ENCODE peak calls at places on chromosomes 7 and 10, in six cellular contexts. O is OCI-LY7, D is heart left ventricle, G is aorta, R is transverse colon, E is body of pancreas. K is an unnamed sample.

GRCh38 chr10:78582540-78582939 is 486.2 kb upstream of the ZMIZ1 start:
- DNase-seq in O (no peak), R (no peak), D (no peak), G (no peak), E (no peak), K (no peak)

GRCh38 chr7:144378651-144379050 is 23.4 kb downstream of the ARHGEF5 start:
- DNase-seq in E (no peak), R (no peak), O (no peak), D (no peak), G (no peak), K (no peak)

GRCh38 chr7:139699640-139700504 is 77.9 kb downstream of the HIPK2 start:
- DNase-seq in G (no peak), R (no peak), E (no peak), O (no peak), D (no peak), K (no peak)

GRCh38 chr10:44703241-44704155 is 207.6 kb upstream of the TMEM72 start:
- DNase-seq in R (no peak), O (no peak), E (no peak), G (no peak), D (no peak), K (no peak)

GRCh38 chr7:80630611-80631010 is 7.8 kb upstream of the CD36 start:
- DNase-seq in O (no peak), E (no peak), R (no peak), G (no peak), D (no peak), K (peak)

GRCh38 chr7:2759736-2760097 is 71.7 kb downstream of the AMZ1 start:
- DNase-seq in D (no peak), G (no peak), E (no peak), R (no peak), O (no peak), K (no peak)

GRCh38 chr7:138546829-138547228 is 86.8 kb downstream of the TRIM24 start:
- DNase-seq in G (no peak), R (no peak), E (no peak), D (no peak), O (no peak), K (no peak)

GRCh38 chr7:12581897-12582296 is 11.4 kb downstream of the SCIN start:
- DNase-seq in D (no peak), O (no peak), E (no peak), G (no peak), R (no peak), K (no peak)

GRCh38 chr10:681670-682318 is 7.7 kb downstream of the DIP2C start:
- DNase-seq in O (no peak), R (no peak), D (no peak), E (no peak), G (no peak), K (no peak)

GRCh38 chr7:149820622-149821190 is 17.5 kb upstream of the ZNF862 start:
- DNase-seq in R (no peak), D (peak), O (no peak), E (no peak), G (peak), K (no peak)

GRCh38 chr10:110523736-110524135 is 26.0 kb downstream of the DUSP5 start:
- DNase-seq in D (no peak), G (no peak), E (no peak), O (no peak), R (no peak), K (no peak)

GRCh38 chr7:82810558-82811259 is 352.0 kb downstream of the PCLO start:
- DNase-seq in O (peak), G (no peak), D (no peak), R (no peak), E (peak), K (peak)

GRCh38 chr7:66867198-66867790 is 53.7 kb upstream of the TMEM248 start:
- DNase-seq in D (no peak), R (no peak), G (no peak), O (no peak), E (no peak), K (no peak)

GRCh38 chr7:21191317-21192073 is 236.4 kb upstream of the SP4 start:
- DNase-seq in G (no peak), R (no peak), D (no peak), O (no peak), E (no peak), K (no peak)

GRCh38 chr7:158735935-158736334 is 31.3 kb upstream of the NCAPG2 start:
- DNase-seq in G (no peak), R (no peak), E (no peak), O (no peak), D (no peak), K (no peak)

GRCh38 chr7:73901823-73902597 is 41.1 kb downstream of the TMEM270 start:
- DNase-seq in O (no peak), D (no peak), G (peak), E (no peak), R (no peak), K (no peak)

GRCh38 chr7:157494506-157495176 is 157.8 kb downstream of the DNAJB6 start:
- DNase-seq in D (no peak), R (no peak), E (no peak), O (no peak), G (no peak), K (no peak)

GRCh38 chr10:8902926-8903325 is 848.4 kb downstream of the GATA3 start:
- DNase-seq in G (no peak), O (no peak), E (no peak), R (no peak), D (no peak), K (no peak)

GRCh38 chr10:97633921-97634320 is 621 bp upstream of the MORN4 start:
- DNase-seq in E (peak), R (peak), G (no peak), O (peak), D (no peak), K (peak)

GRCh38 chr10:77737608-77738007 is 100.0 kb upstream of the KCNMA1 start:
- DNase-seq in E (no peak), G (no peak), D (no peak), O (no peak), R (no peak), K (peak)

GRCh38 chr7:74093671-74094223 is 10.1 kb downstream of the LIMK1 start:
- DNase-seq in R (no peak), D (no peak), O (peak), G (no peak), E (no peak), K (no peak)

GRCh38 chr7:116408166-116408565 is 91.4 kb upstream of the CAV2 start:
- DNase-seq in R (no peak), E (no peak), O (no peak), G (no peak), D (no peak), K (no peak)

GRCh38 chr7:105212236-105212635 is 176.5 kb downstream of the SRPK2 start:
- DNase-seq in R (no peak), G (no peak), D (no peak), O (no peak), E (no peak), K (no peak)

GRCh38 chr7:105209870-105210269 is 178.9 kb downstream of the SRPK2 start:
- DNase-seq in E (no peak), O (no peak), G (no peak), R (no peak), D (no peak), K (no peak)

GRCh38 chr7:105209433-105209832 is 179.3 kb downstream of the SRPK2 start:
- DNase-seq in O (no peak), D (no peak), G (no peak), R (no peak), E (no peak), K (no peak)

GRCh38 chr7:105213619-105214018 is 175.1 kb downstream of the SRPK2 start:
- DNase-seq in O (no peak), G (no peak), E (no peak), D (no peak), R (no peak), K (no peak)

GRCh38 chr7:105210721-105211205 is 178.0 kb downstream of the SRPK2 start:
- DNase-seq in G (peak), R (no peak), E (peak), D (peak), O (peak), K (peak)
- H3K4me3 ChIP-seq in G (no peak), R (no peak), E (no peak), D (no peak), O (no peak), K (no peak)

GRCh38 chr7:98317366-98318040 is 36.0 kb downstream of the BRI3 start:
- DNase-seq in G (no peak), E (no peak), R (no peak), O (no peak), D (no peak), K (no peak)
- H3K27ac ChIP-seq in G (no peak), E (no peak), R (no peak), O (no peak), D (no peak), K (no peak)

GRCh38 chr10:21529236-21529910 is 3.9 kb upstream of the SKIDA1 start:
- DNase-seq in E (no peak), D (no peak), O (no peak), G (no peak), R (no peak), K (no peak)
- H3K4me3 ChIP-seq in E (no peak), D (no peak), O (no peak), G (no peak), R (no peak), K (peak)

GRCh38 chr10:69180525-69181204 is 631 bp downstream of the SUPV3L1 start:
- DNase-seq in R (no peak), O (peak), E (no peak), D (no peak), G (peak), K (no peak)

GRCh38 chr10:69179089-69179742 is 818 bp upstream of the SUPV3L1 start:
- DNase-seq in O (no peak), R (peak), E (peak), G (no peak), D (no peak), K (no peak)

GRCh38 chr10:69179743-69180524 is at the start of gene SUPV3L1:
- DNase-seq in G (peak), R (peak), D (peak), O (peak), E (peak), K (peak)

GRCh38 chr10:69182005-69182404 is 2.0 kb downstream of the SUPV3L1 start:
- DNase-seq in G (no peak), D (no peak), O (no peak), R (no peak), E (no peak), K (no peak)

GRCh38 chr10:69181433-69181832 is 1.4 kb downstream of the SUPV3L1 start:
- DNase-seq in G (no peak), R (no peak), D (no peak), E (no peak), O (no peak), K (no peak)
- H3K27ac ChIP-seq in G (no peak), R (peak), D (no peak), E (no peak), O (no peak), K (no peak)

GRCh38 chr10:129774736-129775401 is 189.2 kb downstream of the EBF3 start:
- DNase-seq in O (no peak), G (no peak), D (no peak), R (no peak), E (peak), K (no peak)
- H3K4me3 ChIP-seq in O (no peak), G (no peak), D (no peak), R (no peak), E (no peak), K (no peak)

DNA sequence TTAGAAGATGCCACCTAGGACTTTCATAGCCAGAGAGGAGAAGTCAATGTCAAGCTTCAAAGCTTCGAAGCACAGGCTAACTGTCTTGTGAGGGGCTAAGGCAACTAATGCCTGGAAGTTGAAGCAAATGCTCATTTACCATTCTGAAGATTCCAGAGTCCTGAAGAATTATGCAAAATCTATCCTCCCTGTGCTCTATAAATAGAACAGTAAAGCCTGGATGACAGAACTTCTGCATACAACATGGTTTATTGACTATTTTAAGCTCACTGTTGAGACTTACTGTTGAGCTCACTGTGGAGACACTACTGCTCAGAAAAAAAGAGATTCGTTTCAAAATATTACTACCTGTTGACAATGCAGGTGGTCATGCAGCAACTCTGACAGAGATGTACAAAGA is 28.6 kb downstream of the TNS3 start:
- DNase-seq in E (no peak), D (no peak), O (no peak), R (no peak), G (no peak), K (no peak)
- H3K27ac ChIP-seq in E (no peak), D (no peak), O (no peak), R (no peak), G (no peak), K (no peak)

GRCh38 chr7:30321089-30321991 is 36.9 kb downstream of the ZNRF2 start:
- DNase-seq in E (no peak), R (no peak), O (peak), G (no peak), D (no peak), K (peak)

GRCh38 chr7:30327813-30328212 is 43.4 kb downstream of the ZNRF2 start:
- DNase-seq in E (no peak), R (no peak), D (no peak), O (no peak), G (no peak), K (no peak)

GRCh38 chr7:30322656-30323355 is 38.4 kb downstream of the ZNRF2 start:
- DNase-seq in G (no peak), E (no peak), R (no peak), O (peak), D (no peak), K (no peak)

GRCh38 chr7:30320392-30320791 is 36.0 kb downstream of the ZNRF2 start:
- DNase-seq in D (no peak), R (no peak), O (no peak), E (no peak), G (no peak), K (no peak)

GRCh38 chr7:30321992-30322637 is 37.7 kb downstream of the ZNRF2 start:
- DNase-seq in E (no peak), D (no peak), G (no peak), R (no peak), O (peak), K (no peak)
- H3K4me3 ChIP-seq in E (no peak), D (no peak), G (no peak), R (no peak), O (peak), K (no peak)

GRCh38 chr10:71763352-71764127 is 9.8 kb downstream of the VSIR start:
- DNase-seq in R (no peak), O (no peak), G (no peak), E (no peak), D (no peak), K (no peak)
- H3K27ac ChIP-seq in R (peak), O (no peak), G (no peak), E (no peak), D (peak), K (no peak)